ENCODE peak calls at places on chromosomes 1 and 21, in ten cellular contexts. One of them, this sample, is unnamed.

GRCh38 chr1:151542710-151543129 is 2.6 kb downstream of the TUFT1 start:
- DNase-seq in ascending aorta: peak; percentile 70
- DNase-seq in mammary epithelial cell: peak; percentile 45
- DNase-seq in fibroblast of mammary gland: peak; percentile 88
- DNase-seq in ovary: no peak
- DNase-seq in neural progenitor cell: no peak
- DNase-seq in astrocyte of the cerebellum: no peak
- DNase-seq in thoracic aorta: no peak
- DNase-seq in Peyer's patch: no peak
- DNase-seq in body of pancreas: no peak
- DNase-seq in this sample: peak; percentile 82

GRCh38 chr1:65554829-65555228 is 134.4 kb downstream of the LEPR start:
- DNase-seq in body of pancreas: no peak
- DNase-seq in mammary epithelial cell: no peak
- DNase-seq in Peyer's patch: no peak
- DNase-seq in thoracic aorta: no peak
- DNase-seq in ovary: no peak
- DNase-seq in fibroblast of mammary gland: no peak
- DNase-seq in ascending aorta: no peak
- DNase-seq in astrocyte of the cerebellum: no peak
- DNase-seq in neural progenitor cell: no peak
- DNase-seq in this sample: no peak

GRCh38 chr21:15820857-15821256 is 91.1 kb downstream of the USP25 start:
- DNase-seq in mammary epithelial cell: no peak
- DNase-seq in body of pancreas: no peak
- DNase-seq in ovary: no peak
- DNase-seq in astrocyte of the cerebellum: no peak
- DNase-seq in ascending aorta: no peak
- DNase-seq in neural progenitor cell: no peak
- DNase-seq in Peyer's patch: no peak
- DNase-seq in fibroblast of mammary gland: no peak
- DNase-seq in thoracic aorta: no peak
- DNase-seq in this sample: no peak

GRCh38 chr1:24216254-24216653 is 29.2 kb upstream of the IFNLR1 start:
- DNase-seq in fibroblast of mammary gland: no peak
- DNase-seq in astrocyte of the cerebellum: no peak
- DNase-seq in thoracic aorta: no peak
- DNase-seq in ovary: peak; percentile 42
- DNase-seq in Peyer's patch: no peak
- DNase-seq in neural progenitor cell: no peak
- DNase-seq in body of pancreas: peak; percentile 23
- DNase-seq in mammary epithelial cell: no peak
- DNase-seq in ascending aorta: no peak
- DNase-seq in this sample: no peak

GRCh38 chr1:236685917-236686814 is at the start of gene ACTN2:
- DNase-seq in Peyer's patch: no peak
- DNase-seq in ascending aorta: peak; percentile 79
- DNase-seq in fibroblast of mammary gland: no peak
- DNase-seq in body of pancreas: peak; percentile 69
- DNase-seq in mammary epithelial cell: no peak
- DNase-seq in astrocyte of the cerebellum: no peak
- DNase-seq in ovary: peak; percentile 72
- DNase-seq in neural progenitor cell: peak; percentile 85
- DNase-seq in thoracic aorta: no peak
- DNase-seq in this sample: peak; percentile 20

GRCh38 chr1:230002164-230002803 is 64.8 kb upstream of the GALNT2 start:
- DNase-seq in fibroblast of mammary gland: peak; percentile 49
- DNase-seq in mammary epithelial cell: no peak
- DNase-seq in body of pancreas: no peak
- DNase-seq in thoracic aorta: no peak
- DNase-seq in ascending aorta: no peak
- DNase-seq in Peyer's patch: no peak
- DNase-seq in astrocyte of the cerebellum: no peak
- DNase-seq in ovary: peak; percentile 50
- DNase-seq in neural progenitor cell: peak; percentile 59
- DNase-seq in this sample: no peak

GRCh38 chr1:229210844-229211243 is 60.1 kb upstream of the RAB4A start:
- DNase-seq in body of pancreas: no peak
- DNase-seq in ascending aorta: no peak
- DNase-seq in Peyer's patch: no peak
- DNase-seq in neural progenitor cell: no peak
- DNase-seq in astrocyte of the cerebellum: no peak
- DNase-seq in thoracic aorta: no peak
- DNase-seq in ovary: no peak
- DNase-seq in fibroblast of mammary gland: no peak
- DNase-seq in mammary epithelial cell: no peak
- DNase-seq in this sample: no peak

GRCh38 chr1:207752456-207753132 is 740 bp downstream of the CD46 start:
- DNase-seq in astrocyte of the cerebellum: no peak
- DNase-seq in neural progenitor cell: peak; percentile 42
- DNase-seq in ovary: no peak
- DNase-seq in fibroblast of mammary gland: peak; percentile 32
- DNase-seq in thoracic aorta: no peak
- DNase-seq in ascending aorta: no peak
- DNase-seq in mammary epithelial cell: peak; percentile 62
- DNase-seq in Peyer's patch: no peak
- DNase-seq in body of pancreas: peak; percentile 60
- DNase-seq in this sample: no peak

GRCh38 chr1:201678264-201679101 is 139.6 kb downstream of the NAV1 start:
- DNase-seq in body of pancreas: no peak
- DNase-seq in ovary: no peak
- DNase-seq in neural progenitor cell: peak; percentile 54
- DNase-seq in mammary epithelial cell: no peak
- DNase-seq in astrocyte of the cerebellum: peak; percentile 56
- DNase-seq in Peyer's patch: no peak
- DNase-seq in thoracic aorta: no peak
- DNase-seq in fibroblast of mammary gland: peak; percentile 33
- DNase-seq in ascending aorta: no peak
- DNase-seq in this sample: no peak

GRCh38 chr1:163826500-163826899 is 504.7 kb downstream of the NUF2 start:
- DNase-seq in neural progenitor cell: no peak
- DNase-seq in fibroblast of mammary gland: no peak
- DNase-seq in mammary epithelial cell: no peak
- DNase-seq in thoracic aorta: no peak
- DNase-seq in ovary: no peak
- DNase-seq in ascending aorta: no peak
- DNase-seq in body of pancreas: no peak
- DNase-seq in Peyer's patch: no peak
- DNase-seq in astrocyte of the cerebellum: no peak
- DNase-seq in this sample: no peak

GRCh38 chr1:163085041-163085903 is 16.1 kb downstream of the RGS4 start:
- DNase-seq in mammary epithelial cell: no peak
- DNase-seq in astrocyte of the cerebellum: no peak
- DNase-seq in neural progenitor cell: no peak
- DNase-seq in body of pancreas: no peak
- DNase-seq in ovary: no peak
- DNase-seq in Peyer's patch: no peak
- DNase-seq in thoracic aorta: no peak
- DNase-seq in ascending aorta: no peak
- DNase-seq in fibroblast of mammary gland: peak; percentile 89
- DNase-seq in this sample: peak; percentile 62

GRCh38 chr1:30275926-30276736 is 447.3 kb downstream of the MATN1 start:
- DNase-seq in ovary: no peak
- DNase-seq in Peyer's patch: no peak
- DNase-seq in mammary epithelial cell: no peak
- DNase-seq in neural progenitor cell: no peak
- DNase-seq in fibroblast of mammary gland: no peak
- DNase-seq in ascending aorta: no peak
- DNase-seq in astrocyte of the cerebellum: no peak
- DNase-seq in body of pancreas: no peak
- DNase-seq in thoracic aorta: no peak
- DNase-seq in this sample: no peak

GRCh38 chr1:29379438-29380073 is 143.2 kb downstream of the PTPRU start:
- DNase-seq in ovary: no peak
- DNase-seq in thoracic aorta: no peak
- DNase-seq in neural progenitor cell: peak; percentile 72
- DNase-seq in body of pancreas: no peak
- DNase-seq in fibroblast of mammary gland: peak; percentile 73
- DNase-seq in astrocyte of the cerebellum: no peak
- DNase-seq in Peyer's patch: no peak
- DNase-seq in ascending aorta: no peak
- DNase-seq in mammary epithelial cell: peak; percentile 55
- DNase-seq in this sample: no peak

GRCh38 chr1:196598902-196599301 is 9.3 kb downstream of the KCNT2 start:
- DNase-seq in mammary epithelial cell: no peak
- DNase-seq in astrocyte of the cerebellum: no peak
- DNase-seq in neural progenitor cell: no peak
- DNase-seq in Peyer's patch: no peak
- DNase-seq in fibroblast of mammary gland: no peak
- DNase-seq in ascending aorta: no peak
- DNase-seq in ovary: no peak
- DNase-seq in thoracic aorta: no peak
- DNase-seq in body of pancreas: no peak
- DNase-seq in this sample: no peak

GRCh38 chr1:76046149-76046548 is 28.4 kb upstream of the ST6GALNAC3 start:
- DNase-seq in fibroblast of mammary gland: no peak
- DNase-seq in body of pancreas: no peak
- DNase-seq in thoracic aorta: no peak
- DNase-seq in ascending aorta: no peak
- DNase-seq in neural progenitor cell: no peak
- DNase-seq in ovary: no peak
- DNase-seq in mammary epithelial cell: no peak
- DNase-seq in Peyer's patch: no peak
- DNase-seq in astrocyte of the cerebellum: no peak
- DNase-seq in this sample: no peak

GRCh38 chr1:25033828-25034451 is 103.9 kb upstream of the RUNX3 start:
- DNase-seq in body of pancreas: no peak
- DNase-seq in Peyer's patch: peak; percentile 66
- DNase-seq in fibroblast of mammary gland: no peak
- DNase-seq in ovary: no peak
- DNase-seq in neural progenitor cell: no peak
- DNase-seq in thoracic aorta: no peak
- DNase-seq in astrocyte of the cerebellum: no peak
- DNase-seq in mammary epithelial cell: no peak
- DNase-seq in ascending aorta: peak; percentile 71
- DNase-seq in this sample: no peak

GRCh38 chr1:106717561-106717960 is 338.9 kb upstream of the PRMT6 start:
- DNase-seq in body of pancreas: no peak
- DNase-seq in neural progenitor cell: no peak
- DNase-seq in fibroblast of mammary gland: no peak
- DNase-seq in ascending aorta: no peak
- DNase-seq in mammary epithelial cell: no peak
- DNase-seq in thoracic aorta: no peak
- DNase-seq in ovary: no peak
- DNase-seq in astrocyte of the cerebellum: no peak
- DNase-seq in Peyer's patch: no peak
- DNase-seq in this sample: peak; percentile 61

GRCh38 chr1:56095924-56096655 is 483.3 kb downstream of the PLPP3 start:
- DNase-seq in fibroblast of mammary gland: peak; percentile 99
- DNase-seq in thoracic aorta: no peak
- DNase-seq in Peyer's patch: no peak
- DNase-seq in body of pancreas: no peak
- DNase-seq in ascending aorta: no peak
- DNase-seq in astrocyte of the cerebellum: peak; percentile 96
- DNase-seq in neural progenitor cell: no peak
- DNase-seq in ovary: no peak
- DNase-seq in mammary epithelial cell: peak; percentile 52
- DNase-seq in this sample: peak; percentile 92

GRCh38 chr1:220300442-220301121 is 28.3 kb upstream of the RAB3GAP2 start:
- DNase-seq in thoracic aorta: peak; percentile 71
- DNase-seq in fibroblast of mammary gland: peak; percentile 90
- DNase-seq in mammary epithelial cell: peak; percentile 76
- DNase-seq in ascending aorta: peak; percentile 90
- DNase-seq in body of pancreas: peak; percentile 23
- DNase-seq in Peyer's patch: no peak
- DNase-seq in neural progenitor cell: peak; percentile 39
- DNase-seq in astrocyte of the cerebellum: peak; percentile 79
- DNase-seq in ovary: peak; percentile 52
- DNase-seq in this sample: peak; percentile 93

DNA sequence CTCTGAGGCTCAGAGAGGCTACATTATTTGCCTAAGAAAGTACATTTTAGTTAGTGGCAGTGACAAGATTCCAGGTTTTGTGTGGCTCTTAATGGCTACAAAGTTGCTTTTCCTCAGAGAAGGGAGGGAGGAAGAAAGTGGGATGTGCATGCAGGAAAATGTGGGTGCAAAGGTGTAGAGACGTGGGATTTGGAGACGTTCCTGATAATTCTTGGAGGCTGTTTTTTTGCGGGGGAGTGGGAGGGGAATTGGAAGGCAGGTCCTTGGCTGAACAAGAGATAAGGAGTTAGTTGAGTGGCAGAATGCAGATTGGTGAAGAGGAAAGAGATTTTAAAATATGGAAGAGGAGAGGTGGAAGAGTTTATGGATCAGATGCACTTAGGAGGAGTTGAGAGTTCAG is 258.1 kb downstream of the GRIK3 start:
- DNase-seq in Peyer's patch: no peak
- DNase-seq in body of pancreas: no peak
- DNase-seq in mammary epithelial cell: no peak
- DNase-seq in ascending aorta: no peak
- DNase-seq in astrocyte of the cerebellum: no peak
- DNase-seq in neural progenitor cell: no peak
- DNase-seq in fibroblast of mammary gland: no peak
- DNase-seq in thoracic aorta: no peak
- DNase-seq in ovary: no peak
- DNase-seq in this sample: no peak
- H3K4me3 ChIP-seq in Peyer's patch: no peak overlapping the region
- H3K4me3 ChIP-seq in body of pancreas: no peak overlapping the region
- H3K4me3 ChIP-seq in mammary epithelial cell: no peak overlapping the region
- H3K4me3 ChIP-seq in ascending aorta: no peak overlapping the region
- H3K4me3 ChIP-seq in astrocyte of the cerebellum: no peak overlapping the region
- H3K4me3 ChIP-seq in neural progenitor cell: no peak overlapping the region
- H3K4me3 ChIP-seq in fibroblast of mammary gland: no peak overlapping the region
- H3K4me3 ChIP-seq in thoracic aorta: no peak overlapping the region
- H3K4me3 ChIP-seq in ovary: no peak overlapping the region
- H3K4me3 ChIP-seq in this sample: no peak overlapping the region

GRCh38 chr1:85612704-85613361 is 32.3 kb downstream of the CCN1 start:
- DNase-seq in mammary epithelial cell: peak; percentile 49
- DNase-seq in Peyer's patch: no peak
- DNase-seq in ascending aorta: no peak
- DNase-seq in astrocyte of the cerebellum: peak; percentile 65
- DNase-seq in fibroblast of mammary gland: peak; percentile 72
- DNase-seq in thoracic aorta: no peak
- DNase-seq in neural progenitor cell: peak; percentile 33
- DNase-seq in body of pancreas: peak; percentile 30
- DNase-seq in ovary: no peak
- DNase-seq in this sample: peak; percentile 90
- TF ChIP-seq CTCF in mammary epithelial cell: peak; percentile 71
- TF ChIP-seq CTCF in Peyer's patch: peak; percentile 63
- TF ChIP-seq CTCF in ascending aorta: peak; percentile 31
- TF ChIP-seq CTCF in astrocyte of the cerebellum: peak; percentile 60
- TF ChIP-seq CTCF in fibroblast of mammary gland: peak; percentile 68
- TF ChIP-seq CTCF in thoracic aorta: peak; percentile 34
- TF ChIP-seq CTCF in neural progenitor cell: peak; percentile 47
- TF ChIP-seq CTCF in body of pancreas: peak; percentile 69
- TF ChIP-seq CTCF in ovary: no peak
- TF ChIP-seq CTCF in this sample: peak; percentile 75

GRCh38 chr1:178037510-178038253 is 56.2 kb upstream of the RASAL2 start:
- DNase-seq in neural progenitor cell: peak; percentile 78
- DNase-seq in astrocyte of the cerebellum: no peak
- DNase-seq in Peyer's patch: peak; percentile 17
- DNase-seq in ovary: peak; percentile 94
- DNase-seq in ascending aorta: peak; percentile 90
- DNase-seq in fibroblast of mammary gland: peak; percentile 76
- DNase-seq in body of pancreas: peak; percentile 87
- DNase-seq in thoracic aorta: peak; percentile 37
- DNase-seq in mammary epithelial cell: peak; percentile 48
- DNase-seq in this sample: peak; percentile 94
- H3K4me3 ChIP-seq in neural progenitor cell: peak overlapping the region; percentile 48
- H3K4me3 ChIP-seq in astrocyte of the cerebellum: peak overlapping the region; percentile 49
- H3K4me3 ChIP-seq in Peyer's patch: peak overlapping the region; percentile 93
- H3K4me3 ChIP-seq in ovary: peak overlapping the region; percentile 80
- H3K4me3 ChIP-seq in ascending aorta: peak overlapping the region; percentile 72
- H3K4me3 ChIP-seq in fibroblast of mammary gland: peak overlapping the region; percentile 68
- H3K4me3 ChIP-seq in body of pancreas: peak overlapping the region; percentile 65
- H3K4me3 ChIP-seq in thoracic aorta: peak overlapping the region; percentile 97
- H3K4me3 ChIP-seq in mammary epithelial cell: peak overlapping the region; percentile 65
- H3K4me3 ChIP-seq in this sample: peak overlapping the region; percentile 64

GRCh38 chr1:63843884-63844283 is 70.1 kb downstream of the ROR1 start:
- DNase-seq in body of pancreas: no peak
- DNase-seq in Peyer's patch: no peak
- DNase-seq in astrocyte of the cerebellum: no peak
- DNase-seq in neural progenitor cell: peak; percentile 69
- DNase-seq in thoracic aorta: no peak
- DNase-seq in fibroblast of mammary gland: no peak
- DNase-seq in mammary epithelial cell: no peak
- DNase-seq in ascending aorta: no peak
- DNase-seq in ovary: no peak
- DNase-seq in this sample: no peak
- TF ChIP-seq CTCF in body of pancreas: no peak
- TF ChIP-seq CTCF in Peyer's patch: peak; percentile 4
- TF ChIP-seq CTCF in astrocyte of the cerebellum: no peak
- TF ChIP-seq CTCF in neural progenitor cell: peak; percentile 10
- TF ChIP-seq CTCF in thoracic aorta: no peak
- TF ChIP-seq CTCF in fibroblast of mammary gland: no peak
- TF ChIP-seq CTCF in mammary epithelial cell: no peak
- TF ChIP-seq CTCF in ascending aorta: no peak
- TF ChIP-seq CTCF in ovary: no peak
- TF ChIP-seq CTCF in this sample: no peak